ENCODE peak calls at places on chromosomes 3 and 15, in nine cellular contexts. C is activated CD4-positive, alpha-beta T cell treated with anti-CD3 and anti-CD28 coated beads, Interleukin-2, amount 50 U/mL, for 48 hours; E is GM13977; X is amniotic stem cell; M is head of caudate nucleus; W is NCI-H748 treated with DMSO at 0.1 percent for 48 hours; R is Kasumi-1; P is HS-5; I is fibroblast of the conjunctiva. Q is an unnamed sample.

GRCh38 chr3:3178498-3179328 is 778 bp downstream of the CRBN start:
- DNase-seq in M (no peak), X (no peak), E (no peak), P (no peak), W (no peak), I (no peak), R (no peak), C (no peak), Q (no peak)

GRCh38 chr3:101453966-101454365 is 59.0 kb downstream of the SENP7 start:
- DNase-seq in R (no peak), E (no peak), M (no peak), C (no peak), I (no peak), W (no peak), P (no peak), X (no peak), Q (no peak)

GRCh38 chr3:152835311-152836102 is 576 bp downstream of the P2RY1 start:
- DNase-seq in E (peak), X (no peak), P (peak), I (peak), R (peak), W (no peak), M (peak), C (peak), Q (peak)

GRCh38 chr15:66905954-66906353 is 159.4 kb upstream of the SMAD3 start:
- DNase-seq in M (no peak), W (no peak), P (no peak), C (no peak), X (no peak), I (no peak), R (no peak), E (no peak), Q (no peak)

GRCh38 chr3:49346797-49347251 is 7.0 kb upstream of the USP4 start:
- DNase-seq in M (no peak), C (no peak), P (peak), R (no peak), I (no peak), X (no peak), W (no peak), E (no peak), Q (no peak)

GRCh38 chr15:23734856-23735255 is 47.8 kb upstream of the NDN start:
- DNase-seq in I (no peak), E (no peak), X (no peak), P (no peak), M (peak), C (no peak), R (no peak), W (peak), Q (no peak)

GRCh38 chr3:108804956-108805355 is 17.6 kb upstream of the TRAT1 start:
- DNase-seq in E (no peak), X (no peak), R (no peak), C (no peak), I (no peak), P (no peak), M (no peak), W (no peak), Q (no peak)

GRCh38 chr3:28240440-28240839 is 979 bp upstream of the CMC1 start:
- DNase-seq in E (no peak), X (no peak), M (no peak), C (no peak), W (no peak), I (no peak), P (no peak), R (no peak), Q (no peak)

GRCh38 chr15:78914027-78914764 is 30.6 kb downstream of the CTSH start:
- DNase-seq in M (no peak), P (no peak), X (no peak), R (peak), W (no peak), C (no peak), I (no peak), E (no peak), Q (peak)

GRCh38 chr3:143970773-143971366 is 753 bp upstream of the DIPK2A start:
- DNase-seq in I (no peak), W (no peak), C (peak), P (peak), M (peak), R (peak), E (peak), X (no peak), Q (peak)

GRCh38 chr3:133439563-133439962 is 39.7 kb downstream of the BFSP2 start:
- DNase-seq in M (no peak), P (no peak), R (no peak), C (no peak), I (no peak), X (no peak), W (no peak), E (no peak), Q (no peak)

GRCh38 chr3:44893097-44893496 is 18.7 kb downstream of the TGM4 start:
- DNase-seq in C (no peak), E (no peak), X (peak), W (no peak), R (no peak), P (peak), M (no peak), I (peak), Q (peak)

Q was measured in choroid plexus epithelial cell.